ENCODE peak calls at places on chromosomes 4 and X, in four cellular contexts. R is omental fat pad; L is activated CD4-positive, alpha-beta T cell treated with anti-CD3 and anti-CD28 coated beads, Interleukin-2, amount 50 U/mL, for 48 hours; Q is IMR-90. U is an unnamed sample.

GRCh38 chr4:141410839-141411238 is 190.1 kb downstream of the ZNF330 start:
- DNase-seq in Q (peak; percentile 59), L (no peak), R (no peak), U (no peak)

GRCh38 chr4:166077782-166078181 is 204.7 kb downstream of the TLL1 start:
- DNase-seq in L (no peak), Q (no peak), R (no peak), U (no peak)

GRCh38 chrX:1134976-1135375 is 77.5 kb downstream of the CRLF2 start:
- DNase-seq in L (no peak), Q (no peak), R (no peak), U (no peak)

GRCh38 chr4:36785965-36786364 is 458.6 kb upstream of the NWD2 start:
- DNase-seq in L (no peak), Q (no peak), R (no peak), U (no peak)

GRCh38 chr4:42904986-42905385 is 12.5 kb downstream of the GRXCR1 start:
- DNase-seq in R (no peak), Q (no peak), L (no peak), U (no peak)

GRCh38 chr4:70583952-70584834 is 7.9 kb upstream of the AMBN start:
- DNase-seq in L (no peak), R (no peak), Q (no peak), U (no peak)

GRCh38 chr4:53858744-53859143 is 205.7 kb downstream of the CHIC2 start:
- DNase-seq in R (no peak), L (no peak), Q (no peak), U (no peak)

GRCh38 chrX:35351795-35352483 is 409.3 kb downstream of the FAM47B start:
- DNase-seq in R (no peak), L (no peak), Q (no peak), U (no peak)

GRCh38 chrX:126770179-126770578 is 49.4 kb upstream of the PRR32 start:
- DNase-seq in R (no peak), L (no peak), Q (no peak), U (no peak)